ENCODE peak calls at places on chromosomes 7 and 10, in ten cellular contexts. One of them, this sample, is unnamed.

GRCh38 chr10:31098091-31098490 is 66.4 kb upstream of the ZNF438 start:
- DNase-seq in OCI-LY7: no peak
- DNase-seq in AG10803: peak
- DNase-seq in tibial artery: no peak
- DNase-seq in H9: no peak
- DNase-seq in right atrium auricular region: no peak
- DNase-seq in progenitor cell of endocrine pancreas: no peak
- DNase-seq in fibroblast of lung: peak
- DNase-seq in osteocyte: no peak
- DNase-seq in PC-3: no peak
- DNase-seq in this sample: no peak

GRCh38 chr7:102434039-102434481 is 685 bp downstream of the ORAI2 start:
- DNase-seq in fibroblast of lung: no peak
- DNase-seq in tibial artery: no peak
- DNase-seq in OCI-LY7: peak
- DNase-seq in osteocyte: no peak
- DNase-seq in progenitor cell of endocrine pancreas: no peak
- DNase-seq in H9: no peak
- DNase-seq in AG10803: no peak
- DNase-seq in right atrium auricular region: no peak
- DNase-seq in PC-3: peak
- DNase-seq in this sample: no peak

GRCh38 chr10:44306762-44307161 is 78.1 kb downstream of the CXCL12 start:
- DNase-seq in tibial artery: no peak
- DNase-seq in PC-3: peak
- DNase-seq in right atrium auricular region: no peak
- DNase-seq in H9: no peak
- DNase-seq in OCI-LY7: peak
- DNase-seq in fibroblast of lung: no peak
- DNase-seq in progenitor cell of endocrine pancreas: no peak
- DNase-seq in osteocyte: no peak
- DNase-seq in AG10803: peak
- DNase-seq in this sample: no peak

GRCh38 chr7:104328308-104328969 is at the start of gene LHFPL3:
- DNase-seq in H9: peak
- DNase-seq in PC-3: no peak
- DNase-seq in right atrium auricular region: no peak
- DNase-seq in fibroblast of lung: no peak
- DNase-seq in osteocyte: no peak
- DNase-seq in OCI-LY7: no peak
- DNase-seq in tibial artery: no peak
- DNase-seq in AG10803: no peak
- DNase-seq in progenitor cell of endocrine pancreas: peak
- DNase-seq in this sample: no peak

GRCh38 chr10:128147669-128148068 is 21.4 kb upstream of the MKI67 start:
- DNase-seq in AG10803: peak
- DNase-seq in osteocyte: no peak
- DNase-seq in H9: no peak
- DNase-seq in progenitor cell of endocrine pancreas: no peak
- DNase-seq in tibial artery: no peak
- DNase-seq in OCI-LY7: no peak
- DNase-seq in fibroblast of lung: peak
- DNase-seq in PC-3: peak
- DNase-seq in right atrium auricular region: no peak
- DNase-seq in this sample: peak

GRCh38 chr7:117750612-117751563 is 122.4 kb downstream of the CTTNBP2 start:
- DNase-seq in osteocyte: no peak
- DNase-seq in progenitor cell of endocrine pancreas: no peak
- DNase-seq in H9: no peak
- DNase-seq in PC-3: peak
- DNase-seq in right atrium auricular region: no peak
- DNase-seq in fibroblast of lung: peak
- DNase-seq in tibial artery: no peak
- DNase-seq in AG10803: peak
- DNase-seq in OCI-LY7: peak
- DNase-seq in this sample: peak

GRCh38 chr10:118773041-118773440 is 18.3 kb upstream of the CACUL1 start:
- DNase-seq in OCI-LY7: no peak
- DNase-seq in H9: no peak
- DNase-seq in fibroblast of lung: peak
- DNase-seq in tibial artery: no peak
- DNase-seq in AG10803: no peak
- DNase-seq in right atrium auricular region: no peak
- DNase-seq in PC-3: no peak
- DNase-seq in progenitor cell of endocrine pancreas: no peak
- DNase-seq in osteocyte: no peak
- DNase-seq in this sample: no peak

GRCh38 chr10:132881186-132881920 is 61.0 kb downstream of the CFAP46 start:
- DNase-seq in progenitor cell of endocrine pancreas: no peak
- DNase-seq in right atrium auricular region: no peak
- DNase-seq in AG10803: no peak
- DNase-seq in tibial artery: peak
- DNase-seq in PC-3: no peak
- DNase-seq in H9: no peak
- DNase-seq in OCI-LY7: no peak
- DNase-seq in osteocyte: no peak
- DNase-seq in fibroblast of lung: no peak
- DNase-seq in this sample: no peak

GRCh38 chr7:28409716-28410627 is 2.3 kb upstream of the CREB5 start:
- DNase-seq in OCI-LY7: no peak
- DNase-seq in H9: peak
- DNase-seq in right atrium auricular region: no peak
- DNase-seq in tibial artery: peak
- DNase-seq in PC-3: peak
- DNase-seq in fibroblast of lung: peak
- DNase-seq in osteocyte: no peak
- DNase-seq in AG10803: peak
- DNase-seq in progenitor cell of endocrine pancreas: peak
- DNase-seq in this sample: no peak

GRCh38 chr10:391304-391703 is 256.0 kb downstream of the ZMYND11 start:
- DNase-seq in progenitor cell of endocrine pancreas: no peak
- DNase-seq in PC-3: no peak
- DNase-seq in osteocyte: no peak
- DNase-seq in OCI-LY7: no peak
- DNase-seq in right atrium auricular region: no peak
- DNase-seq in H9: no peak
- DNase-seq in tibial artery: no peak
- DNase-seq in AG10803: no peak
- DNase-seq in fibroblast of lung: no peak
- DNase-seq in this sample: no peak

GRCh38 chr10:101062231-101063161 is 707 bp downstream of the KAZALD1 start:
- DNase-seq in OCI-LY7: peak
- DNase-seq in fibroblast of lung: peak
- DNase-seq in progenitor cell of endocrine pancreas: peak
- DNase-seq in tibial artery: no peak
- DNase-seq in AG10803: peak
- DNase-seq in osteocyte: peak
- DNase-seq in right atrium auricular region: no peak
- DNase-seq in H9: peak
- DNase-seq in PC-3: peak
- DNase-seq in this sample: no peak

GRCh38 chr10:97050205-97050745 is 135.5 kb downstream of the SLIT1 start:
- DNase-seq in osteocyte: no peak
- DNase-seq in progenitor cell of endocrine pancreas: no peak
- DNase-seq in OCI-LY7: peak
- DNase-seq in H9: no peak
- DNase-seq in fibroblast of lung: no peak
- DNase-seq in right atrium auricular region: no peak
- DNase-seq in AG10803: no peak
- DNase-seq in PC-3: no peak
- DNase-seq in tibial artery: no peak
- DNase-seq in this sample: no peak

GRCh38 chr10:114002422-114002821 is 41.2 kb upstream of the ADRB1 start:
- DNase-seq in tibial artery: no peak
- DNase-seq in fibroblast of lung: no peak
- DNase-seq in progenitor cell of endocrine pancreas: no peak
- DNase-seq in osteocyte: no peak
- DNase-seq in H9: no peak
- DNase-seq in AG10803: no peak
- DNase-seq in PC-3: no peak
- DNase-seq in OCI-LY7: peak
- DNase-seq in right atrium auricular region: no peak
- DNase-seq in this sample: no peak

DNA sequence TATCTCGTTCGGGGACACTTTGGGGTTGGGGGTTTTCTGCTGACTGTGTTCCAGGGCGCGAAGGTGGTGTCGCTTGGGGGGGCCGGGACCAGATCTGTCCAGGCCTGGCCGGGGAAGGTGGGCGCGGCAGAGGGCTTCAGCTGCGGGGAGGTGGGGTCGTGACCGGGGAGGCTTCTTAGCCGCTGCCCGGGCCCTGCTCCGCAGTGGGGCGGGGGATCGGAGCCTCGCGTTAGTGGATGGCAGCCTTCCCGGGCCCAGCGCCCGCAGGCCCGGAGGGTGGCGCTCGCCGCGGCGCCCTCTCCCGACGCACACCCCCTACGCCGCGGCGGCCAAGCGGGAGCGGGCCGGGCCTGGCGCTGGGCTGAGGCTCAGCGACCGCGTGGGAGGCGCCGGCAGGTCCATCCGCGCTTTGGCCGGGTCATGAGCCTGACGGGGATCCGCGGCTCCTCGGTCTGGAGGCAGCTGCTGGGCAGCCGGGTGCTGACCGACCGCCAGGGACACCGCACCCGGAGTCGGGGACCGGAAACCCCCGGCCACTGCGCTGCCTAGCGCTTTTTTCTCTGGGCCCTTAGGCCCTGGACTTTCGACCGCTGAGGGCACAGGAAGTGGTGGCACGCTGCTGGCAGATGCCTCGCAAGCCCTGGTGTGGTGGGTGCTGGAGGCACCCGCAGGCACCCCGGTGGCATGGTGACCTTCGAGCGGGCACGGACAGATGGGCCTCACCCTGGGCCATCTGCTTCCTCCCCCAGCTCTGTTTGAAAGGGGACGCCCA is 1.2 kb downstream of the AGAP3 start:
- DNase-seq in H9: no peak
- DNase-seq in OCI-LY7: no peak
- DNase-seq in PC-3: peak
- DNase-seq in progenitor cell of endocrine pancreas: no peak
- DNase-seq in AG10803: peak
- DNase-seq in tibial artery: peak
- DNase-seq in right atrium auricular region: no peak
- DNase-seq in osteocyte: no peak
- DNase-seq in fibroblast of lung: peak
- DNase-seq in this sample: no peak
- TF ChIP-seq CTCF in H9: peak
- TF ChIP-seq CTCF in OCI-LY7: no peak
- TF ChIP-seq CTCF in PC-3: peak
- TF ChIP-seq CTCF in progenitor cell of endocrine pancreas: peak
- TF ChIP-seq CTCF in AG10803: peak
- TF ChIP-seq CTCF in tibial artery: peak
- TF ChIP-seq CTCF in right atrium auricular region: no peak
- TF ChIP-seq CTCF in osteocyte: peak
- TF ChIP-seq CTCF in fibroblast of lung: no peak
- TF ChIP-seq CTCF in this sample: peak

DNA sequence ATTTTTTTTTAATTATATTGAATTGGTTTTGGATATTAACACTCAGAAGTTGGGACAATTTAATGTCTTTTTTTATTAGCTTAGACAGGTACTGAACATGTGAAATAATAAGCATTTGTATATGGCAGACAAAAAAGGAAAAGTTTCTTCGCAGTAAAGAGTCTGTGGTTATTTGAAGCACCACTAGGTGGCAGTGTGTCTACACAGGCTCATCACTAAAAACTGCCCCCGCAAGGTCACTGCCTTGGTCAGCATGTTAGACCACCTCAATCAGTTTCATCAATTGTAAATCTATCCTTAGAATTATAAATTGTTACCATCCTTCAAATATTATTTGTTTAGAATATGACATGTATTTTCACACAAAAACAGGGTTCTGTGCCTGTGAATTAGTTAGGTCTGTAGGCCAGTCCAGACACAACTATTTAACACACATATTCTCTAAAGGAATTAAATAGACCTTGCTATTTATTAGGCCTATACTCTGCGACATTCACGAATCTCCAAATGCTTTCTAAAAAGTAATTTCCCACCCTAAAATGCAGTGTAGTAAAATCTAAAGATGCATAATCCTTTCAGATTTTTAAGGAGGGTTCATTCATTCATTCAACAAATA is 17.0 kb downstream of the PNLIPRP3 start:
- DNase-seq in PC-3: peak
- DNase-seq in right atrium auricular region: no peak
- DNase-seq in H9: peak
- DNase-seq in progenitor cell of endocrine pancreas: no peak
- DNase-seq in OCI-LY7: peak
- DNase-seq in fibroblast of lung: peak
- DNase-seq in osteocyte: no peak
- DNase-seq in tibial artery: no peak
- DNase-seq in AG10803: peak
- DNase-seq in this sample: peak
- TF ChIP-seq CTCF in PC-3: peak
- TF ChIP-seq CTCF in right atrium auricular region: peak
- TF ChIP-seq CTCF in H9: peak
- TF ChIP-seq CTCF in progenitor cell of endocrine pancreas: peak
- TF ChIP-seq CTCF in OCI-LY7: peak
- TF ChIP-seq CTCF in fibroblast of lung: peak
- TF ChIP-seq CTCF in osteocyte: peak
- TF ChIP-seq CTCF in tibial artery: no peak
- TF ChIP-seq CTCF in AG10803: peak
- TF ChIP-seq CTCF in this sample: peak

GRCh38 chr7:116242177-116242576 is 31.8 kb downstream of the TES start:
- DNase-seq in OCI-LY7: no peak
- DNase-seq in fibroblast of lung: peak
- DNase-seq in tibial artery: no peak
- DNase-seq in right atrium auricular region: no peak
- DNase-seq in AG10803: no peak
- DNase-seq in progenitor cell of endocrine pancreas: no peak
- DNase-seq in H9: no peak
- DNase-seq in PC-3: no peak
- DNase-seq in osteocyte: no peak
- DNase-seq in this sample: no peak
- TF ChIP-seq CTCF in OCI-LY7: no peak
- TF ChIP-seq CTCF in fibroblast of lung: no peak
- TF ChIP-seq CTCF in tibial artery: peak
- TF ChIP-seq CTCF in right atrium auricular region: no peak
- TF ChIP-seq CTCF in AG10803: peak
- TF ChIP-seq CTCF in progenitor cell of endocrine pancreas: no peak
- TF ChIP-seq CTCF in H9: no peak
- TF ChIP-seq CTCF in PC-3: no peak
- TF ChIP-seq CTCF in osteocyte: peak
- TF ChIP-seq CTCF in this sample: peak

DNA sequence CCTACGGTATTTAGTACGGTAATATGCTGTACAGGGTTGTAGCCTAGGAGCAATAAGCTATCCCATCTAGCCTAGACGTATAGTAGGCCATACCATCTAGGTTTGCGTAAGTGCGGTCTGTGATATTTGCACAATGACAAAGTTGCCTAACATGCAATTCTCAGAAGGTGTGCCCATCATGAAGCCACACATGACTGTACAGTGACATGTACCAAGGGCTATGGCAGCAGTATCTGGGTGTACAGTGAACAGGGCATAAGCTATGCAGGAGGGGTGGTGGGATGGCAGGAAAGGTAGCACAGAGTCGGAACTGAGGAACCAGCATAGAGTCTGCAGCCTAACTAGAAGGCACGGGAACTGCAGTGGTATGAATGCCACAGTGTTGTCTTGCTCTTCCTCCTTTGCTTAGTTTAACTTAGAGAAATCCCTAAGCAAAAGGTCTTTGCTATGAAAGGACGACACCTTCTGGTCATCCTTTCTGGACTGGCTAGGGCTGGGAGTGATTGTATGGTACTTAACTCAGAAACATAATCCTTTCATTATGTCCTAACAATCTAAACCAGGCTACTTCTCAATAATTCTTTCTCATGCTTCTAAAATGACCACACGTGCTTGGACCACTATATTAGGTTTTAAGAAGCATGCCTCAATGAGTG is 93.5 kb downstream of the DYNC1I1 start:
- DNase-seq in right atrium auricular region: no peak
- DNase-seq in PC-3: peak
- DNase-seq in AG10803: peak
- DNase-seq in H9: peak
- DNase-seq in tibial artery: no peak
- DNase-seq in fibroblast of lung: peak
- DNase-seq in osteocyte: no peak
- DNase-seq in OCI-LY7: no peak
- DNase-seq in progenitor cell of endocrine pancreas: no peak
- DNase-seq in this sample: peak
- TF ChIP-seq CTCF in right atrium auricular region: no peak
- TF ChIP-seq CTCF in PC-3: peak
- TF ChIP-seq CTCF in AG10803: peak
- TF ChIP-seq CTCF in H9: peak
- TF ChIP-seq CTCF in tibial artery: no peak
- TF ChIP-seq CTCF in fibroblast of lung: peak
- TF ChIP-seq CTCF in osteocyte: peak
- TF ChIP-seq CTCF in OCI-LY7: no peak
- TF ChIP-seq CTCF in progenitor cell of endocrine pancreas: peak
- TF ChIP-seq CTCF in this sample: peak

This sample was measured in AG09319.